ENCODE peak calls at places on chromosomes 5 and 9, in five cellular contexts. One of them, this sample, is unnamed.

GRCh38 chr5:156475831-156476551 is 149.0 kb downstream of the SGCD start:
- DNase-seq in HEK293T: no peak
- DNase-seq in NCI-H2081: no peak
- DNase-seq in psoas muscle: peak; percentile 34
- DNase-seq in CD4-positive, CD25-positive, alpha-beta regulatory T cell: no peak
- DNase-seq in this sample: no peak

GRCh38 chr5:39409036-39409435 is 15.7 kb downstream of the DAB2 start:
- DNase-seq in HEK293T: no peak
- DNase-seq in NCI-H2081: no peak
- DNase-seq in psoas muscle: no peak
- DNase-seq in CD4-positive, CD25-positive, alpha-beta regulatory T cell: no peak
- DNase-seq in this sample: no peak

GRCh38 chr9:14687042-14687719 is 6.1 kb downstream of the ZDHHC21 start:
- DNase-seq in HEK293T: no peak
- DNase-seq in NCI-H2081: no peak
- DNase-seq in psoas muscle: no peak
- DNase-seq in CD4-positive, CD25-positive, alpha-beta regulatory T cell: no peak
- DNase-seq in this sample: no peak

GRCh38 chr9:127303830-127304229 is 39.3 kb downstream of the GARNL3 start:
- DNase-seq in HEK293T: no peak
- DNase-seq in NCI-H2081: no peak
- DNase-seq in psoas muscle: no peak
- DNase-seq in CD4-positive, CD25-positive, alpha-beta regulatory T cell: no peak
- DNase-seq in this sample: no peak

GRCh38 chr5:164013077-164013670 is 507.8 kb downstream of the MAT2B start:
- DNase-seq in HEK293T: peak; percentile 60
- DNase-seq in NCI-H2081: peak; percentile 79
- DNase-seq in psoas muscle: peak; percentile 8
- DNase-seq in CD4-positive, CD25-positive, alpha-beta regulatory T cell: peak; percentile 46
- DNase-seq in this sample: peak; percentile 66

GRCh38 chr5:156322666-156323065 is 4.3 kb upstream of the SGCD start:
- DNase-seq in HEK293T: no peak
- DNase-seq in NCI-H2081: no peak
- DNase-seq in psoas muscle: no peak
- DNase-seq in CD4-positive, CD25-positive, alpha-beta regulatory T cell: no peak
- DNase-seq in this sample: no peak

GRCh38 chr5:17694401-17694800 is 60.1 kb downstream of the TAF11L14 start:
- DNase-seq in HEK293T: no peak
- DNase-seq in NCI-H2081: no peak
- DNase-seq in psoas muscle: no peak
- DNase-seq in CD4-positive, CD25-positive, alpha-beta regulatory T cell: no peak
- DNase-seq in this sample: no peak

GRCh38 chr9:129231759-129232158 is 53.7 kb upstream of the IER5L start:
- DNase-seq in HEK293T: no peak
- DNase-seq in NCI-H2081: no peak
- DNase-seq in psoas muscle: no peak
- DNase-seq in CD4-positive, CD25-positive, alpha-beta regulatory T cell: no peak
- DNase-seq in this sample: no peak

GRCh38 chr5:5221731-5222130 is 81.6 kb downstream of the ADAMTS16 start:
- DNase-seq in HEK293T: no peak
- DNase-seq in NCI-H2081: no peak
- DNase-seq in psoas muscle: no peak
- DNase-seq in CD4-positive, CD25-positive, alpha-beta regulatory T cell: no peak
- DNase-seq in this sample: no peak

GRCh38 chr5:127335381-127335780 is 44.8 kb downstream of the MEGF10 start:
- DNase-seq in HEK293T: no peak
- DNase-seq in NCI-H2081: no peak
- DNase-seq in psoas muscle: no peak
- DNase-seq in CD4-positive, CD25-positive, alpha-beta regulatory T cell: no peak
- DNase-seq in this sample: no peak

GRCh38 chr9:130287736-130288135 is 22.2 kb downstream of the HMCN2 start:
- DNase-seq in HEK293T: peak; percentile 46
- DNase-seq in NCI-H2081: peak; percentile 46
- DNase-seq in psoas muscle: no peak
- DNase-seq in CD4-positive, CD25-positive, alpha-beta regulatory T cell: no peak
- DNase-seq in this sample: no peak

GRCh38 chr9:86407022-86407421 is 52.8 kb upstream of the TUT7 start:
- DNase-seq in HEK293T: no peak
- DNase-seq in NCI-H2081: no peak
- DNase-seq in psoas muscle: no peak
- DNase-seq in CD4-positive, CD25-positive, alpha-beta regulatory T cell: no peak
- DNase-seq in this sample: peak; percentile 86

GRCh38 chr5:5979761-5980570 is 398.4 kb downstream of the MED10 start:
- DNase-seq in HEK293T: no peak
- DNase-seq in NCI-H2081: no peak
- DNase-seq in psoas muscle: no peak
- DNase-seq in CD4-positive, CD25-positive, alpha-beta regulatory T cell: no peak
- DNase-seq in this sample: no peak

GRCh38 chr9:114321759-114322158 is 1.1 kb upstream of the ORM1 start:
- DNase-seq in HEK293T: no peak
- DNase-seq in NCI-H2081: no peak
- DNase-seq in psoas muscle: no peak
- DNase-seq in CD4-positive, CD25-positive, alpha-beta regulatory T cell: no peak
- DNase-seq in this sample: no peak

GRCh38 chr9:110059461-110059860 is 148.5 kb downstream of the C9orf152 start:
- DNase-seq in HEK293T: no peak
- DNase-seq in NCI-H2081: no peak
- DNase-seq in psoas muscle: no peak
- DNase-seq in CD4-positive, CD25-positive, alpha-beta regulatory T cell: no peak
- DNase-seq in this sample: no peak

GRCh38 chr5:5026407-5026780 is 113.7 kb upstream of the ADAMTS16 start:
- DNase-seq in HEK293T: no peak
- DNase-seq in NCI-H2081: no peak
- DNase-seq in psoas muscle: no peak
- DNase-seq in CD4-positive, CD25-positive, alpha-beta regulatory T cell: no peak
- DNase-seq in this sample: no peak

GRCh38 chr9:99341686-99342085 is 119.6 kb downstream of the SEC61B start:
- DNase-seq in HEK293T: no peak
- DNase-seq in NCI-H2081: no peak
- DNase-seq in psoas muscle: no peak
- DNase-seq in CD4-positive, CD25-positive, alpha-beta regulatory T cell: no peak
- DNase-seq in this sample: no peak

GRCh38 chr5:59562756-59563389 is 330.7 kb downstream of the PDE4D start:
- DNase-seq in HEK293T: no peak
- DNase-seq in NCI-H2081: peak; percentile 45
- DNase-seq in psoas muscle: peak; percentile 79
- DNase-seq in CD4-positive, CD25-positive, alpha-beta regulatory T cell: peak; percentile 30
- DNase-seq in this sample: peak; percentile 65

GRCh38 chr9:35236692-35237091 is 74.9 kb downstream of the UNC13B start:
- DNase-seq in HEK293T: no peak
- DNase-seq in NCI-H2081: no peak
- DNase-seq in psoas muscle: no peak
- DNase-seq in CD4-positive, CD25-positive, alpha-beta regulatory T cell: no peak
- DNase-seq in this sample: no peak

GRCh38 chr9:128094950-128095544 is 27.0 kb downstream of the SLC25A25 start:
- DNase-seq in HEK293T: no peak
- DNase-seq in NCI-H2081: no peak
- DNase-seq in psoas muscle: no peak
- DNase-seq in CD4-positive, CD25-positive, alpha-beta regulatory T cell: no peak
- DNase-seq in this sample: no peak

GRCh38 chr9:24552526-24552925 is 6.8 kb upstream of the IZUMO3 start:
- DNase-seq in HEK293T: no peak
- DNase-seq in NCI-H2081: no peak
- DNase-seq in psoas muscle: no peak
- DNase-seq in CD4-positive, CD25-positive, alpha-beta regulatory T cell: no peak
- DNase-seq in this sample: no peak

This sample was measured in pancreas.